ENCODE peak calls at places on chromosome 11, in five cellular contexts. C is colonic mucosa, P is HFF-Myc, M is mucosa of descending colon, O is left lung. D is an unnamed sample.

GRCh38 chr11:93857413-93858185 is 7.2 kb upstream of the VSTM5 start:
- DNase-seq in P (no peak), M (no peak), O (no peak), C (no peak), D (no peak)

GRCh38 chr11:118443590-118444218 is 7.4 kb downstream of the KMT2A start:
- DNase-seq in C (no peak), O (no peak), M (no peak), P (no peak), D (no peak)

GRCh38 chr11:48103621-48104561 is 112.7 kb upstream of the OR4B1 start:
- DNase-seq in P (no peak), O (no peak), C (peak), M (peak), D (no peak)

GRCh38 chr11:132111781-132112380 is 741.5 kb downstream of the NTM start:
- DNase-seq in O (no peak), C (no peak), M (no peak), P (peak), D (peak)

GRCh38 chr11:69373251-69373635 is 79.3 kb downstream of the MYEOV start:
- DNase-seq in M (no peak), C (peak), O (no peak), P (no peak), D (no peak)

GRCh38 chr11:96342971-96343711 is at the start of gene MAML2:
- DNase-seq in P (peak), C (peak), O (peak), M (peak), D (peak)

GRCh38 chr11:130904380-130904779 is 11.9 kb downstream of the SNX19 start:
- DNase-seq in M (no peak), O (no peak), P (no peak), C (no peak), D (no peak)

GRCh38 chr11:8329961-8330361 is 66.3 kb upstream of the LMO1 start:
- DNase-seq in C (no peak), M (no peak), O (no peak), P (no peak), D (no peak)

GRCh38 chr11:20669833-20670684 is 673 bp downstream of the NELL1 start:
- DNase-seq in M (no peak), P (no peak), C (no peak), O (no peak), D (no peak)

GRCh38 chr11:94834931-94835330 is 66.8 kb downstream of the AMOTL1 start:
- DNase-seq in P (no peak), M (no peak), O (no peak), C (no peak), D (no peak)

GRCh38 chr11:100923555-100923954 is 206.1 kb downstream of the PGR start:
- DNase-seq in M (no peak), O (no peak), P (no peak), C (no peak), D (no peak)

GRCh38 chr11:81869337-81870065 is 864.2 kb downstream of the FAM181B start:
- DNase-seq in C (peak), P (no peak), O (no peak), M (no peak), D (no peak)

GRCh38 chr11:26297179-26297970 is 34.6 kb upstream of the ANO3 start:
- DNase-seq in M (no peak), O (no peak), P (no peak), C (no peak), D (peak)

GRCh38 chr11:16357776-16358175 is 1.4 kb upstream of the SOX6 start:
- DNase-seq in C (no peak), O (no peak), M (no peak), P (no peak), D (no peak)

GRCh38 chr11:23206736-23207336 is 346.6 kb upstream of the CCDC179 start:
- DNase-seq in M (no peak), C (no peak), P (no peak), O (no peak), D (no peak)

GRCh38 chr11:72834905-72835304 is 20.7 kb downstream of the ATG16L2 start:
- DNase-seq in P (no peak), C (no peak), O (no peak), M (no peak), D (no peak)

GRCh38 chr11:19978668-19979518 is 181.4 kb downstream of the DBX1 start:
- DNase-seq in P (no peak), C (no peak), O (peak), M (no peak), D (no peak)

GRCh38 chr11:9053631-9054030 is 37.8 kb downstream of the SCUBE2 start:
- DNase-seq in M (no peak), P (no peak), O (no peak), C (no peak), D (peak)

GRCh38 chr11:74288911-74289310 is 22.5 kb downstream of the P4HA3 start:
- DNase-seq in M (no peak), C (no peak), O (no peak), P (no peak), D (no peak)

GRCh38 chr11:117972589-117973445 is 13.4 kb upstream of the IL10RA start:
- DNase-seq in O (no peak), C (peak), M (no peak), P (no peak), D (no peak)

GRCh38 chr11:70467196-70468085 is 69.1 kb downstream of the CTTN start:
- DNase-seq in P (no peak), O (no peak), M (no peak), C (peak), D (no peak)

GRCh38 chr11:133809525-133810178 is 35.7 kb downstream of the SPATA19 start:
- DNase-seq in O (no peak), M (no peak), C (no peak), P (no peak), D (no peak)

GRCh38 chr11:8233691-8234424 is 29.8 kb downstream of the LMO1 start:
- DNase-seq in C (no peak), M (no peak), O (no peak), P (peak), D (no peak)

GRCh38 chr11:105611837-105612480 is 2.1 kb downstream of the GRIA4 start:
- DNase-seq in P (no peak), M (no peak), C (no peak), O (no peak), D (no peak)

GRCh38 chr11:62013266-62014157 is 46.1 kb upstream of the FTH1 start:
- DNase-seq in O (no peak), C (peak), P (no peak), M (peak), D (no peak)

GRCh38 chr11:107719557-107720304 is 7.9 kb upstream of the SLN start:
- DNase-seq in O (no peak), M (no peak), P (no peak), C (no peak), D (no peak)

GRCh38 chr11:13928566-13929251 is 33.8 kb upstream of the SPON1 start:
- DNase-seq in C (no peak), P (peak), M (no peak), O (no peak), D (peak)

GRCh38 chr11:115699733-115700132 is 195.5 kb upstream of the CADM1 start:
- DNase-seq in C (no peak), O (no peak), P (no peak), M (no peak), D (peak)

GRCh38 chr11:25928076-25928475 is 403.9 kb upstream of the ANO3 start:
- DNase-seq in M (no peak), P (no peak), O (no peak), C (no peak), D (no peak)

GRCh38 chr11:17991799-17992433 is 20.9 kb downstream of the SERGEF start:
- DNase-seq in O (no peak), C (peak), M (no peak), P (no peak), D (no peak)

GRCh38 chr11:121464352-121464946 is 11.7 kb upstream of the SORL1-AS1 start:
- DNase-seq in P (peak), M (peak), C (no peak), O (peak), D (peak)

DNA sequence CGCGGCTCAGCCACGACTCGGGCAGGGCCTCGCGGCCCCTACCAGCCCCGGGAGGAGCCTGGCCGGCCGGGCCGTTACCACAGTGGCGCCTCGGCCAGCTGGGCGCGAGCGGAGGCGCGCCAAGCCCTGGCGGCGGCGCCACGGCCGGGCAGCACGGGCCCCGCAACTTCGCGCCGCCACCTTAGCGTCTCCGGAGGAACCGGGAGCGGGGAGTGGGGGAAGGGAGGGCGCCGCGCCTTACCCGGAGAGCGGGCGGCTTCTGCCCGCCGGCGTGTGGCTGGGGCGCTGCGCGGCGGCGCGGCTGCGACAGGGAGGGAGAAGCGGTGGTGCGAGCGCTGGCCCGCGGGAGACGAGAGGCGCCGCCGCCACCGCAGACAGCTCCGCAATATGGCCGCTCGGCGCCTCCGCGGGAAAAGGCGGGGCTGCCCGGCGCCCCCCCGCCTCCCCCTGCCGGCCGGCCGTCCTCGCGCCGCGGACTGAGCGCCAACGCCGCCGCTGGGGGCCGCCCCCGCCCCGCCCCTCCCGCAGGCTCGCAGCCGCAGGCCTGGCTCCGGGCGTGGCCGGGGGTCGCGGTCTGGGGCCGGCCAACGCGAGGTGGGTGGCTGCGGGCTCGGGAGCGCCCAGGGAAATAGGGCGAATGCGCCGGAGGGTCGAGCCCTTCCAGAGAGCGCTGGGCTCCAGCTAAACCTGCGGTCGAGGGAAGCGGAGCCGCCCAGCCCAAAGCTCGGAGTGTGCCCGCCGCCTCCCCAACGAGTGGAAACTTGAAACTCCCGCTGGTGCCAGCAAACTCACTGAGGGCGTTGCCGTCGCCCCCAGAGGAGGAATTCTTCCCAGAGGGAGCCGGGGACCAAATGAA is at the start of gene RDX:
- DNase-seq in P (peak), M (peak), O (peak), C (peak), D (no peak)
- TF ChIP-seq CTCF in P (no peak), M (no peak), O (no peak), C (no peak), D (no peak)

GRCh38 chr11:77175869-77176539 is 48.0 kb downstream of the MYO7A start:
- DNase-seq in M (peak), C (no peak), P (no peak), O (peak), D (no peak)
- H3K4me3 ChIP-seq in M (no peak), C (no peak), P (no peak), O (peak), D (no peak)

GRCh38 chr11:102807921-102808320 is 10.0 kb upstream of the MMP1 start:
- DNase-seq in P (no peak), M (no peak), C (no peak), O (no peak), D (no peak)

GRCh38 chr11:102806296-102806695 is 8.3 kb upstream of the MMP1 start:
- DNase-seq in P (no peak), C (no peak), O (no peak), M (no peak), D (peak)

GRCh38 chr11:102812188-102812587 is 14.2 kb upstream of the MMP1 start:
- DNase-seq in P (no peak), C (no peak), M (no peak), O (no peak), D (no peak)

GRCh38 chr11:102813484-102813883 is 15.5 kb upstream of the MMP1 start:
- DNase-seq in C (no peak), O (no peak), M (no peak), P (no peak), D (no peak)

GRCh38 chr11:102810943-102811528 is 13.1 kb upstream of the MMP1 start:
- DNase-seq in C (no peak), P (peak), O (no peak), M (no peak), D (no peak)
- TF ChIP-seq CTCF in C (peak), P (peak), O (peak), M (no peak), D (peak)

DNA sequence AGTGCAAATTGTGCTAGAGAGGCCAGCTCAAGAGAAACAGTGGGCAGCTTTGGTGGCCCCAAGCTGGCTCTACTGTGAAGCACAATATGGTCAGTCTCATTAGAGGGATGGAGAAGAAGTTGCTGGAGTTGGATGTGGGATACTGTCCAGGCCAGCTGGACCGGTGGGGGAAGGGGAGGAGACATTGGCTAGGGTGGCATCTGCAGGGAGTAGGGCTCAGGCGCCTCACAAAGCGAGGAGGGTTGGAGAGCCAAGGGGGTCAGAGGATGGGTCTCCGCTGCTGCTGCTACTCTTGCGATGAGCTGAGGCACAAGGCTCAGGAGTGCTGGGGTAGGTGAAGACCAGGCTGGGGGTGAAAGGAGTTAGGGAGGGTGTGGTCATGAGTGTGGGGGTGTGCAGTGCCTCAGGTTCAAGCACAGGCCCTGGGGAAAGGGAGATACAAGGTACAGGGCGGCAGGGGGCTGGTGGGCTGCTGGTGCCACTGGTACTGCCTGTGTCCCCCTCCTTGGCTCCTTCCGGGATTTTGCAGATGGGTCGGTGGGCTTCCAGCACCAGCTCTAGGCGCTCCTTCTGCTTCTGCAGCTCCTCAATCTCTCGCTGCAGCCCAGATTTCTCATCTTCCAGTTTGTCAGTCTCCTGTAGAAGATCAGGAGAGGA is 2.3 kb downstream of the CCDC85B start:
- DNase-seq in P (no peak), M (no peak), C (no peak), O (no peak), D (no peak)
- H3K4me3 ChIP-seq in P (peak), M (no peak), C (peak), O (peak), D (peak)

GRCh38 chr11:36509265-36509664 is 807 bp downstream of the TRAF6 start:
- DNase-seq in P (no peak), O (peak), M (no peak), C (peak), D (no peak)

GRCh38 chr11:36508743-36509142 is 1.3 kb downstream of the TRAF6 start:
- DNase-seq in M (no peak), P (no peak), O (no peak), C (no peak), D (no peak)

GRCh38 chr11:36509694-36510566 is at the start of gene TRAF6:
- DNase-seq in M (peak), O (peak), C (peak), P (peak), D (no peak)

GRCh38 chr11:36512016-36512415 is 1.9 kb upstream of the TRAF6 start:
- DNase-seq in M (no peak), C (peak), O (no peak), P (no peak), D (no peak)

GRCh38 chr11:36510567-36511020 is 522 bp upstream of the TRAF6 start:
- DNase-seq in P (no peak), C (no peak), O (no peak), M (no peak), D (no peak)
- TF ChIP-seq CTCF in P (no peak), C (no peak), O (no peak), M (no peak), D (no peak)

DNA sequence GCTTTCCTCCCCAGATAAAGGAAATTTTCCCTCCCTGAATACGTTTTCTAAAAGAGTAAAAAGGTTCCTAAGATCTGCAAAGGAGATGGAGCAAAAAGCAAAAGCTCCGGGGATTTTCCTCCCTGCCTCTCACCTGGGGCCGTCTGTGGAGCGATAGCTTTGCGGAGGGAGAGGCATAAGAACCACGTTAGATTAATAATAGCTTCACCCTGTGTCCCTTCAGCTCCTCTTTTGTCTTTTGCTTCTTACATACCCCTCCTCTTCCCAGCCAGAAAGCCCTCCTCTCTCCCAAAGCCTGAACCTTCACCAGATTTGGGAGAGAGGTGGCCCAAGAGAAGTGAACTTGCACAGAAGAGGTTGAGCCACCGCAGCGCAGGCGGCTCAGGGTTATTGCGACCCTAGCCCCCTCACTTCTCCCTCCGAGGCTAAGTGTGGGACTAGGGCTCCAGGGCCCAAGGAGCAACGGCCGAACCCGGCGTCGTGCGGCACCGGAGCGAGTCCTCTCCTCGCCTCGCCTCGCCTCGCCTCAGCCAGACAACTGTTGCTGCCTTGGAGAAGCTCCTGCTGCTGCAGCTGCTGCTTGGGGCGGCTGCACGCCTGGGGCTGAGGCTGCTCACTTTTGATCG is 97.6 kb upstream of the HSD17B12 start:
- DNase-seq in P (no peak), O (no peak), C (no peak), M (no peak), D (no peak)
- H3K4me3 ChIP-seq in P (no peak), O (no peak), C (no peak), M (no peak), D (no peak)

GRCh38 chr11:114251797-114252327 is 44.3 kb upstream of the NNMT start:
- DNase-seq in O (no peak), M (no peak), P (no peak), C (no peak), D (no peak)
- TF ChIP-seq CTCF in O (no peak), M (no peak), P (no peak), C (no peak), D (no peak)

GRCh38 chr11:65524010-65524746 is 705 bp upstream of the SCYL1 start:
- DNase-seq in O (no peak), M (peak), C (peak), P (no peak), D (no peak)
- H3K4me3 ChIP-seq in O (peak), M (no peak), C (no peak), P (peak), D (peak)

GRCh38 chr11:35165416-35166368 is 26.7 kb downstream of the CD44 start:
- DNase-seq in O (peak), C (peak), M (no peak), P (no peak), D (no peak)

GRCh38 chr11:35162795-35163194 is 23.8 kb downstream of the CD44 start:
- DNase-seq in M (no peak), O (no peak), C (no peak), P (no peak), D (no peak)

GRCh38 chr11:35163209-35163608 is 24.2 kb downstream of the CD44 start:
- DNase-seq in P (no peak), O (no peak), C (no peak), M (no peak), D (no peak)

GRCh38 chr11:35166369-35167360 is 27.7 kb downstream of the CD44 start:
- DNase-seq in P (peak), C (no peak), O (no peak), M (peak), D (peak)

DNA sequence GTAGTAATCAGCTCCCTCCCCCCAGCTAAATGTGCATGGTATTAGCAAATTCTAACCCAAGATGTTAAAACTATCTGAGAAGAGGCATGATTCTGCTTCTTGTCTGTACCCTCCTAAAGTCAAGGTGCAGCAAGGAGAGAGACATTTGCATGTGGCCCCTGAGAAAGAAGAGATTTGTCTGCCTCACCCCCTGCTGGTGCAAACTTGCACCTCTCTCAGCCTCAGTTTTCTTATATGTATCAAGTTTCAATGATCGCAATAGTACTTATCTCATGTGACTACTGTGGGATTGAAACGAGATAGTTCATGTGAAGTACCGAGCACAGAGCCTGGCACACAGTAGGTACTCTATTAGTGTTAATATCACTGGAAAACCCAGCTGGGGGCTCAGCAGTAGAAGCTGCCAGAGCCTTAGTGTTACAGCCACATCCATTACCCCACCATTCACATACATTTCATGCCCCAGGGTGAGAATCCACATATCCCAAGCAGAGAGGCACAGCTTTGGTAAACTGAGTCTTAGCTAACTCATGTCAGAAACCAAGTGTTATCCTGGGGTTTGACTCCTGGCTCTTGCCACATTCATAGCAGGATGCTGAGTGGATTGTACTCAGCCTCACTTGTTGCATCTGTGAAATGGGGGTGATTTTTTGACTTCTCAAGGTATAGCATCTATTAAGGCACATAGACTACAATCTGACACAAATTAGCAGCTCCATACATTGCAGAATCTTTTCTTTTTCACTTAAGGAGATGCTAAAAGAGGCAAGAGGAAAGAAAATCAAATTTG is 24.9 kb downstream of the CD44 start:
- DNase-seq in C (no peak), M (no peak), O (no peak), P (no peak), D (no peak)
- TF ChIP-seq CTCF in C (no peak), M (no peak), O (no peak), P (peak), D (peak)

D was measured in BJ.